ENCODE peak calls at places on chromosomes 6 and 20, in seven cellular contexts. L, A, F, X, P, R and I are unnamed samples.

GRCh38 chr6:136763255-136763654 is 29.0 kb downstream of the MAP3K5 start:
- DNase-seq in L (no peak), A (no peak), F (no peak), X (no peak), P (no peak), R (no peak), I (no peak)

GRCh38 chr6:101398716-101399626 is 5.5 kb downstream of the GRIK2 start:
- DNase-seq in L (no peak), A (no peak), F (no peak), X (no peak), P (no peak), R (no peak), I (no peak)

GRCh38 chr6:16380220-16380809 is 141.9 kb downstream of the GMPR start:
- DNase-seq in L (no peak), A (no peak), F (peak), X (no peak), P (no peak), R (no peak), I (no peak)

GRCh38 chr20:14716251-14716650 is 378.8 kb upstream of the FLRT3 start:
- DNase-seq in L (no peak), A (no peak), F (no peak), X (no peak), P (no peak), R (no peak), I (no peak)

GRCh38 chr20:4719190-4719589 is 2.5 kb upstream of the PRND start:
- DNase-seq in L (no peak), A (no peak), F (no peak), X (no peak), P (no peak), R (no peak), I (no peak)

GRCh38 chr6:18219611-18220010 is 44.7 kb downstream of the DEK start:
- DNase-seq in L (no peak), A (no peak), F (no peak), X (no peak), P (no peak), R (no peak), I (no peak)

GRCh38 chr6:63351995-63352586 is 32.3 kb upstream of the LGSN start:
- DNase-seq in L (peak), A (no peak), F (peak), X (peak), P (no peak), R (no peak), I (no peak)

GRCh38 chr6:155418017-155418749 is 37.5 kb downstream of the NOX3 start:
- DNase-seq in L (peak), A (peak), F (peak), X (peak), P (no peak), R (no peak), I (no peak)

GRCh38 chr6:150325093-150325772 is 43.6 kb upstream of the IYD start:
- DNase-seq in L (no peak), A (no peak), F (no peak), X (no peak), P (no peak), R (peak), I (no peak)

GRCh38 chr6:89954721-89955148 is 60.5 kb downstream of the GJA10 start:
- DNase-seq in L (peak), A (no peak), F (no peak), X (no peak), P (no peak), R (no peak), I (no peak)

GRCh38 chr6:106732541-106732940 is 103.2 kb downstream of the QRSL1 start:
- DNase-seq in L (no peak), A (no peak), F (no peak), X (no peak), P (no peak), R (no peak), I (no peak)

GRCh38 chr6:127266892-127267741 is 453 bp downstream of the RNF146 start:
- DNase-seq in L (peak), A (peak), F (peak), X (peak), P (peak), R (peak), I (peak)

GRCh38 chr6:26412225-26412624 is 10.2 kb downstream of the BTN3A1 start:
- DNase-seq in L (no peak), A (no peak), F (no peak), X (no peak), P (no peak), R (no peak), I (no peak)

GRCh38 chr20:21191839-21192238 is 66.0 kb downstream of the KIZ start:
- DNase-seq in L (no peak), A (no peak), F (no peak), X (no peak), P (no peak), R (no peak), I (no peak)

GRCh38 chr6:6515691-6516607 is 72.6 kb upstream of the LY86 start:
- DNase-seq in L (no peak), A (peak), F (peak), X (no peak), P (no peak), R (no peak), I (no peak)

GRCh38 chr20:45266977-45267376 is 12.6 kb upstream of the SLPI start:
- DNase-seq in L (no peak), A (no peak), F (no peak), X (no peak), P (no peak), R (no peak), I (no peak)

GRCh38 chr20:22473293-22473692 is 111.1 kb downstream of the FOXA2 start:
- DNase-seq in L (no peak), A (no peak), F (no peak), X (no peak), P (no peak), R (no peak), I (no peak)

GRCh38 chr20:24798930-24799705 is 150.0 kb upstream of the CST7 start:
- DNase-seq in L (peak), A (no peak), F (no peak), X (peak), P (no peak), R (no peak), I (no peak)

GRCh38 chr20:10507052-10507451 is 71.9 kb downstream of the SLX4IP start:
- DNase-seq in L (no peak), A (no peak), F (no peak), X (no peak), P (no peak), R (no peak), I (no peak)

GRCh38 chr20:37201827-37202162 is 22.4 kb upstream of the MROH8 start:
- DNase-seq in L (peak), A (no peak), F (no peak), X (no peak), P (no peak), R (no peak), I (no peak)

GRCh38 chr20:63117151-63117550 is 98.8 kb downstream of the YTHDF1 start:
- DNase-seq in L (no peak), A (no peak), F (no peak), X (no peak), P (peak), R (no peak), I (no peak)

GRCh38 chr6:32895006-32895345 is 41.0 kb downstream of the PSMB9 start:
- DNase-seq in L (no peak), A (no peak), F (no peak), X (no peak), P (no peak), R (no peak), I (no peak)

GRCh38 chr20:5933802-5934436 is 16.4 kb downstream of the TRMT6 start:
- DNase-seq in L (peak), A (no peak), F (peak), X (no peak), P (no peak), R (no peak), I (peak)

GRCh38 chr6:81751388-81752083 is 945 bp downstream of the TENT5A start:
- DNase-seq in L (peak), A (peak), F (no peak), X (peak), P (peak), R (peak), I (no peak)

GRCh38 chr20:12835999-12836398 is 172.8 kb upstream of the SPTLC3 start:
- DNase-seq in L (no peak), A (no peak), F (no peak), X (no peak), P (peak), R (no peak), I (no peak)

GRCh38 chr6:1586256-1586655 is 23.5 kb upstream of the FOXC1 start:
- DNase-seq in L (no peak), A (no peak), F (no peak), X (no peak), P (no peak), R (no peak), I (no peak)

GRCh38 chr6:149221774-149222070 is 95.8 kb upstream of the TAB2 start:
- DNase-seq in L (peak), A (no peak), F (no peak), X (peak), P (no peak), R (no peak), I (no peak)

GRCh38 chr6:2752477-2753115 is 1.9 kb upstream of the MYLK4 start:
- DNase-seq in L (no peak), A (no peak), F (no peak), X (no peak), P (no peak), R (no peak), I (no peak)

GRCh38 chr20:9903048-9903651 is 64.3 kb upstream of the PAK5 start:
- DNase-seq in L (peak), A (no peak), F (no peak), X (no peak), P (no peak), R (no peak), I (no peak)

GRCh38 chr20:60020251-60020650 is 62.0 kb downstream of the CDH26 start:
- DNase-seq in L (no peak), A (no peak), F (no peak), X (no peak), P (peak), R (no peak), I (no peak)

GRCh38 chr6:25295651-25296050 is 16.5 kb downstream of the CARMIL1 start:
- DNase-seq in L (no peak), A (no peak), F (no peak), X (no peak), P (no peak), R (no peak), I (no peak)

GRCh38 chr20:48791014-48791413 is 36.8 kb downstream of the PREX1 start:
- DNase-seq in L (no peak), A (no peak), F (no peak), X (peak), P (no peak), R (no peak), I (no peak)

GRCh38 chr6:32752580-32752979 is 10.8 kb downstream of the HLA-DQB2 start:
- DNase-seq in L (peak), A (no peak), F (no peak), X (no peak), P (no peak), R (no peak), I (no peak)

GRCh38 chr6:113813207-113813606 is 43.9 kb upstream of the MARCKS start:
- DNase-seq in L (peak), A (no peak), F (no peak), X (peak), P (no peak), R (no peak), I (no peak)

GRCh38 chr6:13487122-13488014 is at the start of gene GFOD1:
- DNase-seq in L (peak), A (peak), F (peak), X (peak), P (peak), R (peak), I (peak)

GRCh38 chr6:154830771-154831170 is 97.6 kb downstream of the SCAF8 start:
- DNase-seq in L (no peak), A (no peak), F (no peak), X (no peak), P (no peak), R (no peak), I (no peak)

GRCh38 chr6:111606620-111607115 is 990 bp upstream of the TRAF3IP2 start:
- DNase-seq in L (peak), A (no peak), F (no peak), X (no peak), P (no peak), R (no peak), I (no peak)

GRCh38 chr6:154267508-154268106 is 89.0 kb downstream of the IPCEF1 start:
- DNase-seq in L (no peak), A (no peak), F (no peak), X (no peak), P (no peak), R (no peak), I (no peak)